ENCODE peak calls at places on chromosomes 12 and 14, in ten cellular contexts. J is neural progenitor cell; M is SJSA1; C is uterus; Q is pancreas; X is CD4-positive, CD25-positive, alpha-beta regulatory T cell; Y is tibial artery; B is Karpas-422; A is cardiac muscle cell; U is body of pancreas. V is an unnamed sample. For H3K36me3, the result is how much of the 10 kb centered on the place peaks cover.

GRCh38 chr12:94174576-94174975 is 26.2 kb downstream of the PLXNC1 start:
- DNase-seq in J (no peak), M (no peak), C (no peak), Q (no peak), X (no peak), Y (no peak), B (peak), A (no peak), U (no peak), V (no peak)

GRCh38 chr14:64082837-64083236 is 211.3 kb downstream of the ESR2 start:
- DNase-seq in J (no peak), M (no peak), C (no peak), Q (no peak), X (no peak), Y (peak), B (no peak), A (no peak), U (no peak), V (no peak)

GRCh38 chr14:53925201-53925766 is 31.3 kb downstream of the BMP4 start:
- DNase-seq in J (no peak), M (no peak), C (no peak), Q (no peak), X (no peak), Y (no peak), B (no peak), A (no peak), U (no peak), V (no peak)

GRCh38 chr12:19458733-19459132 is 19.4 kb downstream of the AEBP2 start:
- DNase-seq in J (no peak), M (no peak), C (no peak), Q (no peak), X (no peak), Y (no peak), B (peak), A (no peak), U (no peak), V (no peak)

GRCh38 chr12:2779281-2779680 is 15.5 kb upstream of the FKBP4 start:
- DNase-seq in J (peak), M (no peak), C (no peak), Q (no peak), X (no peak), Y (no peak), B (peak), A (no peak), U (no peak), V (no peak)

GRCh38 chr14:32202941-32203882 is at the start of gene RNU6-8:
- DNase-seq in J (peak), M (peak), C (peak), Q (peak), X (peak), Y (peak), B (peak), A (peak), U (peak), V (peak)

GRCh38 chr12:124595444-124595843 is 28.0 kb upstream of the NCOR2 start:
- DNase-seq in J (no peak), M (no peak), C (no peak), Q (no peak), X (no peak), Y (no peak), B (no peak), A (no peak), U (no peak), V (no peak)

GRCh38 chr14:28382460-28383220 is 383.9 kb upstream of the FOXG1 start:
- DNase-seq in J (no peak), M (no peak), C (no peak), Q (no peak), X (no peak), Y (no peak), B (no peak), A (no peak), U (no peak), V (peak)

GRCh38 chr12:112013601-112014402 is 576 bp downstream of the ERP29 start:
- DNase-seq in J (peak), M (peak), C (peak), Q (peak), X (peak), Y (peak), B (peak), A (peak), U (peak), V (peak)

GRCh38 chr14:100682749-100683148 is 43.9 kb upstream of the DLK1 start:
- DNase-seq in J (no peak), M (no peak), C (no peak), Q (no peak), X (no peak), Y (no peak), B (no peak), A (no peak), U (no peak), V (no peak)

GRCh38 chr14:42884100-42884499 is 1277.4 kb downstream of the LRFN5 start:
- DNase-seq in J (no peak), M (no peak), C (no peak), Q (no peak), X (no peak), Y (no peak), B (no peak), A (no peak), U (no peak), V (peak)

GRCh38 chr14:104715416-104715815 is 8.6 kb upstream of the ADSS1 start:
- DNase-seq in J (no peak), M (no peak), C (no peak), Q (no peak), X (no peak), Y (no peak), B (no peak), A (no peak), U (no peak), V (no peak)

GRCh38 chr14:59275668-59276067 is 87.2 kb downstream of the DAAM1 start:
- DNase-seq in J (no peak), M (no peak), C (no peak), Q (no peak), X (no peak), Y (no peak), B (no peak), A (no peak), U (no peak), V (no peak)

GRCh38 chr14:91245029-91245428 is 525 bp upstream of the GPR68 start:
- DNase-seq in J (no peak), M (no peak), C (no peak), Q (no peak), X (peak), Y (no peak), B (no peak), A (no peak), U (no peak), V (no peak)

GRCh38 chr14:64891839-64892375 is 12.2 kb upstream of the SPTB start:
- DNase-seq in J (peak), M (no peak), C (no peak), Q (no peak), X (peak), Y (no peak), B (peak), A (peak), U (peak), V (peak)

GRCh38 chr12:80837342-80837978 is 100.3 kb downstream of the LIN7A start:
- DNase-seq in J (peak), M (no peak), C (peak), Q (no peak), X (no peak), Y (no peak), B (peak), A (peak), U (peak), V (no peak)

GRCh38 chr12:89542912-89543592 is 17.2 kb upstream of the POC1B start:
- DNase-seq in J (peak), M (peak), C (peak), Q (no peak), X (peak), Y (peak), B (peak), A (peak), U (peak), V (peak)

GRCh38 chr12:25436206-25436912 is 116.7 kb downstream of the LMNTD1 start:
- DNase-seq in J (peak), M (no peak), C (no peak), Q (no peak), X (no peak), Y (no peak), B (peak), A (peak), U (peak), V (peak)

GRCh38 chr14:56632192-56632591 is 52.6 kb downstream of the TMEM260 start:
- DNase-seq in J (no peak), M (no peak), C (no peak), Q (no peak), X (no peak), Y (no peak), B (no peak), A (no peak), U (no peak), V (no peak)

GRCh38 chr14:56633544-56633943 is 53.9 kb downstream of the TMEM260 start:
- DNase-seq in J (no peak), M (no peak), C (no peak), Q (no peak), X (no peak), Y (no peak), B (no peak), A (no peak), U (no peak), V (no peak)

GRCh38 chr14:56630707-56631106 is 51.1 kb downstream of the TMEM260 start:
- DNase-seq in J (no peak), M (no peak), C (no peak), Q (no peak), X (no peak), Y (no peak), B (no peak), A (no peak), U (no peak), V (no peak)

GRCh38 chr14:56635041-56635440 is 55.4 kb downstream of the TMEM260 start:
- DNase-seq in J (no peak), M (no peak), C (no peak), Q (no peak), X (no peak), Y (no peak), B (no peak), A (no peak), U (no peak), V (no peak)
- H3K36me3 ChIP-seq in J (under half), M (under half), C (under half), Q (half or more), X (half or more), Y (half or more), B (half or more), A (half or more), U (under half), V (under half)

DNA sequence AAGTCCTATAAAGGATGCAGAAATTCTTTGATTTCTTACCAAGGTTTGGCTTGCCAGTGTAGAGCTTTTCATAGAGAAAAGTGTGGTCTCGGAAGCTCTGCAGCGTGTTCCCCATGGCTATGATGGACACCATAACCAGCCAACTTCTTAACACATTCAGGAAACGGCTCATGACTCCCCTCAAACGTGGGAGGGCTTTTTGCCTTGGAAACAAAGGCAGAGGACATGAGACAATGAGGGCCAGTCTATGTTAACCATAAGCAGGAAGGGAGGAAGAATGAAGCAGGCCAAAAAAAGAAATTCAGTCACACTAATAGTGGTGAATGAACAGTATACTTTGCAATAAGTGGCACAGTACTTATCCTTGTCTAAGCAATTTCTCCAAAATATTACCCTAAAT is 3.3 kb downstream of the ERG28 start:
- DNase-seq in J (no peak), M (no peak), C (no peak), Q (no peak), X (no peak), Y (no peak), B (no peak), A (no peak), U (no peak), V (no peak)
- H3K36me3 ChIP-seq in J (under half), M (under half), C (under half), Q (under half), X (under half), Y (under half), B (under half), A (under half), U (under half), V (under half)

DNA sequence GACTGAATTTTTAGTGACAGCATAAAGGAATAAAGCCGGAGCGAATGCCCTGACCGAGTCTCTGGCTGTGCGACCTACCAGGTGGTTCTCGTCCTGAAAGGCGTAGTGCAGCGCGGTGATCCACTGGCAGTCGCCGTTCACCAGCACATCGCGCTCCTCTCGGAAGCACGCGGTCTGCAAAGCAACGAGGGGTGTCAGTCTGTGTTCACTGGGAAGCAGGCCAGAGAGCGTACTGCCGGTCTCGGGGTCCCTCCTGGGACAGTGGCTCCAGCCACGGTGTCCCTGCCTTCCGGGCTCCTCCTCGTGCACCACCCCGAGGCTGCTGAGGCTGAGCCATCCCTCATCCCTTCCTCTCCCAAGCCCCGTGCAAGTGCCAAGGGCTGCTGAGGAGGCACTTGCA is 53.5 kb downstream of the CDC42BPB start:
- DNase-seq in J (no peak), M (no peak), C (no peak), Q (peak), X (no peak), Y (peak), B (no peak), A (no peak), U (no peak), V (no peak)
- H3K36me3 ChIP-seq in J (under half), M (half or more), C (under half), Q (under half), X (under half), Y (half or more), B (under half), A (under half), U (under half), V (under half)

GRCh38 chr14:61277232-61277631 is 3.9 kb downstream of the TMEM30B start:
- DNase-seq in J (no peak), M (no peak), C (no peak), Q (no peak), X (no peak), Y (no peak), B (no peak), A (no peak), U (no peak), V (no peak)
- H3K36me3 ChIP-seq in J (under half), M (under half), C (under half), Q (under half), X (under half), Y (under half), B (under half), A (under half), U (under half), V (under half)

DNA sequence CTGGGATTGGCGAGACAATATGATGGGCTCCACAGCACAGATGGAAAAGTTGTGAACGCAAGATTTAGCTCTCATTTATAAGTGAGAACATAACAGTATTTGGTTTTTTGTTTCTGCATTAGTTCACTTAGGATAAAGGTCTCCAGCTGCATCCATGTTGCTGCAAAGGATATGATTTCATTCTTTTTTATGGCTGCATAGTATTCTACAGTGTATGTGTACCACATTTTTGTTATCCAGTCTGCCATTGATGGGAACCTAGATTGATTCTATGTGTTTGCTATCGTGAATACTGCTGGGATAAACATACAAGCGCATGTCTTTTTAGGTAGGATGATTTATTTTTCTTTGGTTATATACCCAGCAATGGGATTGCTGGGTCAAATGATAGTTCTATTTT is 23.6 kb downstream of the TBK1 start:
- DNase-seq in J (no peak), M (no peak), C (no peak), Q (no peak), X (no peak), Y (no peak), B (no peak), A (no peak), U (no peak), V (no peak)
- H3K36me3 ChIP-seq in J (under half), M (half or more), C (under half), Q (under half), X (half or more), Y (half or more), B (half or more), A (under half), U (under half), V (half or more)

GRCh38 chr12:48132826-48133225 is 13.7 kb downstream of the PFKM start:
- DNase-seq in J (no peak), M (peak), C (no peak), Q (no peak), X (no peak), Y (no peak), B (no peak), A (no peak), U (no peak), V (no peak)
- H3K36me3 ChIP-seq in J (under half), M (half or more), C (under half), Q (under half), X (under half), Y (half or more), B (half or more), A (half or more), U (under half), V (under half)

GRCh38 chr14:72401632-72402428 is 469.6 kb downstream of the RGS6 start:
- DNase-seq in J (no peak), M (no peak), C (no peak), Q (no peak), X (no peak), Y (no peak), B (no peak), A (no peak), U (no peak), V (no peak)

GRCh38 chr14:72404998-72405397 is 472.8 kb downstream of the RGS6 start:
- DNase-seq in J (peak), M (no peak), C (no peak), Q (no peak), X (no peak), Y (no peak), B (no peak), A (no peak), U (no peak), V (no peak)

GRCh38 chr14:72404106-72404774 is 472.0 kb downstream of the RGS6 start:
- DNase-seq in J (no peak), M (no peak), C (no peak), Q (no peak), X (no peak), Y (no peak), B (no peak), A (no peak), U (no peak), V (no peak)

DNA sequence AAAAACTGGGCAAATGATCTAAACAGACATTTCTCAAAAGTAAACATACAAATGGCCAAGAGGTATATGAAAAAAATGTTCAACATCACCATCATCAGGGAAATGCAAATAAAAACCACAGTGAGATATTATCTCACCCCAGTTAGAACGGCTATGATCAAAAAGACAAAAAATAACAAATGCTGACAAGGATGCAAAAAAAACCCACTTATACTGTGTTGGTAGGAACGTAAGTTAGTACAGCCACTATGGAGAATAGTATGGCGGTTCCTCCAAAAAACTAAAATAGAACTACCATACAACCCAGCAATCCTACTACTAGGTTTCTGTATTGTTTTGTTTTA is 470.2 kb downstream of the RGS6 start:
- DNase-seq in J (no peak), M (no peak), C (no peak), Q (no peak), X (no peak), Y (no peak), B (no peak), A (no peak), U (no peak), V (no peak)
- H3K36me3 ChIP-seq in J (under half), M (under half), C (under half), Q (under half), X (under half), Y (under half), B (under half), A (under half), U (under half), V (under half)

GRCh38 chr12:106511365-106511764 is 71.4 kb upstream of the RFX4 start:
- DNase-seq in J (no peak), M (no peak), C (no peak), Q (no peak), X (no peak), Y (no peak), B (no peak), A (no peak), U (no peak), V (no peak)

GRCh38 chr12:106506691-106507090 is 76.1 kb upstream of the RFX4 start:
- DNase-seq in J (no peak), M (no peak), C (no peak), Q (no peak), X (no peak), Y (no peak), B (no peak), A (no peak), U (no peak), V (no peak)

GRCh38 chr12:106508966-106509365 is 73.8 kb upstream of the RFX4 start:
- DNase-seq in J (no peak), M (no peak), C (no peak), Q (no peak), X (no peak), Y (no peak), B (no peak), A (no peak), U (no peak), V (no peak)
- H3K36me3 ChIP-seq in J (under half), M (under half), C (under half), Q (under half), X (under half), Y (half or more), B (under half), A (under half), U (under half), V (under half)

GRCh38 chr12:113249546-113249945 is 28.3 kb downstream of the TPCN1 start:
- DNase-seq in J (no peak), M (no peak), C (no peak), Q (no peak), X (no peak), Y (no peak), B (no peak), A (no peak), U (no peak), V (no peak)

GRCh38 chr12:113248842-113249435 is 27.7 kb downstream of the TPCN1 start:
- DNase-seq in J (no peak), M (no peak), C (no peak), Q (no peak), X (no peak), Y (no peak), B (no peak), A (no peak), U (peak), V (no peak)

GRCh38 chr12:113248046-113248825 is 27.0 kb downstream of the TPCN1 start:
- DNase-seq in J (no peak), M (no peak), C (no peak), Q (no peak), X (no peak), Y (no peak), B (no peak), A (no peak), U (no peak), V (no peak)

GRCh38 chr12:113251404-113252070 is 30.3 kb downstream of the TPCN1 start:
- DNase-seq in J (no peak), M (no peak), C (no peak), Q (no peak), X (no peak), Y (no peak), B (no peak), A (no peak), U (no peak), V (no peak)

DNA sequence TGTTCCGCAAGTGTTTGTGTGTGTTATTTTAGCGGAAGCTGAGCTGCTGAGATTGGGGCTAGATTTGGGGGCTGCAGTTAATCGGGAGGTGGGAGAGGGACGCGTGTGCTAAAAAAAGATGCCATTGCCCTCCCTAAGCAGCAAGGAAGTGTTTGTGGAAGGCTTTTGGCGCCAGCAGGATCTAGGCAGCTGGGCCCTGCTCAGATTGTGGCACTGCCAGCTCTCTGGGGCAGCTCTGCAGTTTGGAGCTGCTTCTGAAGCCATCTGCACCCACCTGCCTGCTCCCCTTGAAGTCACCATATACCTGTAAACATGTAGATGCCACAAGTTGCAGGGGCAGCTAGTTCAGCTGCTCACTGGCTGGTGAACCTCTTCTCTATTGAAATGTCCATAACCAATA is 28.8 kb downstream of the TPCN1 start:
- DNase-seq in J (no peak), M (no peak), C (no peak), Q (peak), X (no peak), Y (no peak), B (no peak), A (no peak), U (no peak), V (no peak)
- H3K36me3 ChIP-seq in J (under half), M (under half), C (under half), Q (under half), X (under half), Y (under half), B (under half), A (under half), U (under half), V (under half)

DNA sequence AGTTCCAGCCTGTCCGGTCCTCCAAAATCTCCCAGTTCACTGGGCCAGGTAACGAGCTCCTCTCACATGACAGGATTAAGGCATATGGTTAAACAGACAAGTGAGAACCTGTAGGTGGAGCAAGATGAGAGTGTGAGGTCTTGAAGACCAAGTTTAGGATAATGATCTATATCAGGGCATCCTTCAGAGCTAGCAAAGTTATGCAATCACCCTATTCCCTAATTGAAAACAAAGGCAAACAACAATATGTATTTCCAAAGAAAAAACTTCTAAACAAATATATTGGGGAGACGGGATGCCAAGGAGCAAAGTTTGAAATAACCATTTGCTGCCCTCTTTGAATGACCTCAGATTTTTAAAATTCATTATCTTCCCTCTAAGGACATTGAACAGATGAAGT is 571.2 kb downstream of the BCL11B start:
- DNase-seq in J (no peak), M (no peak), C (no peak), Q (no peak), X (no peak), Y (no peak), B (no peak), A (no peak), U (no peak), V (no peak)
- H3K36me3 ChIP-seq in J (under half), M (under half), C (under half), Q (under half), X (under half), Y (under half), B (under half), A (under half), U (under half), V (under half)